ENCODE peak calls at places on chromosomes 2 and 18, in four cellular contexts. M is left colon; U is stimulated activated CD4-positive, alpha-beta T cell treated with anti-CD3 and anti-CD28 coated beads, Interleukin-12 subunit alpha, Interleukin-12 subunit beta, amount 100 ng/mL, for 48 hours; D is SK-N-MC. R is an unnamed sample.

GRCh38 chr2:122203523-122203922 is 448.1 kb downstream of the TSN start:
- DNase-seq in M (no peak), U (no peak), D (no peak), R (no peak)

GRCh38 chr18:30763913-30764350 is 278.6 kb downstream of the DSC3 start:
- DNase-seq in M (no peak), U (no peak), D (no peak), R (no peak)

GRCh38 chr18:42275949-42276730 is 321.1 kb downstream of the PIK3C3 start:
- DNase-seq in M (peak), U (no peak), D (peak), R (no peak)

GRCh38 chr2:177783835-177784448 is 288.6 kb downstream of the PDE11A start:
- DNase-seq in M (no peak), U (no peak), D (peak), R (no peak)

GRCh38 chr2:1004398-1004797 is 53.7 kb downstream of the SNTG2 start:
- DNase-seq in M (no peak), U (no peak), D (no peak), R (no peak)

GRCh38 chr2:1645761-1646476 is 98.4 kb downstream of the PXDN start:
- DNase-seq in M (peak), U (no peak), D (no peak), R (no peak)

GRCh38 chr2:147844691-147845607 is at the start of gene ACVR2A:
- DNase-seq in M (peak), U (peak), D (no peak), R (peak)

GRCh38 chr2:79832540-79833234 is 319.8 kb downstream of the CTNNA2 start:
- DNase-seq in M (no peak), U (no peak), D (no peak), R (no peak)

GRCh38 chr2:42882756-42883155 is 90.4 kb upstream of the HAAO start:
- DNase-seq in M (no peak), U (no peak), D (no peak), R (no peak)

GRCh38 chr2:26088038-26088643 is 54.3 kb downstream of the RAB10 start:
- DNase-seq in M (no peak), U (no peak), D (no peak), R (no peak)